ENCODE peak calls at places on chromosomes 13 and 19, in seven cellular contexts. X is mesendoderm, Z is Karpas-422, Q is K562, O is GM23248, L is astrocyte, E is H1. W is an unnamed sample.

GRCh38 chr13:95745752-95746151 is 68.8 kb downstream of the DNAJC3 start:
- DNase-seq in X (peak; percentile 31), Z (peak; percentile 64), Q (no peak), O (no peak), L (no peak), E (no peak), W (no peak)

GRCh38 chr13:40697711-40698110 is 31.3 kb upstream of the FOXO1 start:
- DNase-seq in X (no peak), Z (peak; percentile 91), Q (no peak), O (no peak), L (no peak), E (no peak), W (no peak)

GRCh38 chr19:3976495-3977241 is 5.8 kb upstream of the DAPK3 start:
- DNase-seq in X (no peak), Z (no peak), Q (no peak), O (peak; percentile 90), L (no peak), E (peak; percentile 48), W (peak; percentile 61)

GRCh38 chr19:19445288-19445687 is 39.8 kb downstream of the GATAD2A start:
- DNase-seq in X (no peak), Z (no peak), Q (no peak), O (no peak), L (no peak), E (no peak), W (no peak)

GRCh38 chr13:27035892-27036235 is 135.7 kb downstream of the USP12 start:
- DNase-seq in X (no peak), Z (no peak), Q (no peak), O (no peak), L (peak; percentile 74), E (no peak), W (no peak)

GRCh38 chr19:13018037-13018914 is 23.0 kb downstream of the NFIX start:
- DNase-seq in X (peak; percentile 41), Z (no peak), Q (peak; percentile 50), O (peak; percentile 77), L (peak; percentile 72), E (no peak), W (no peak)

GRCh38 chr19:46722421-46723022 is 5.6 kb upstream of the PRKD2 start:
- DNase-seq in X (no peak), Z (no peak), Q (no peak), O (no peak), L (no peak), E (no peak), W (no peak)

GRCh38 chr19:40457953-40458596 is 7.5 kb downstream of the BLVRB start:
- DNase-seq in X (no peak), Z (no peak), Q (no peak), O (no peak), L (no peak), E (no peak), W (no peak)

GRCh38 chr13:51840917-51841316 is 4.1 kb downstream of the TMEM272 start:
- DNase-seq in X (no peak), Z (no peak), Q (no peak), O (no peak), L (no peak), E (no peak), W (no peak)

GRCh38 chr19:45767881-45768643 is 990 bp downstream of the SIX5 start:
- DNase-seq in X (peak; percentile 80), Z (no peak), Q (peak; percentile 67), O (peak; percentile 84), L (peak; percentile 65), E (peak; percentile 79), W (no peak)

GRCh38 chr19:36041831-36042230 is 9.2 kb upstream of the CLIP3 start:
- DNase-seq in X (peak; percentile 61), Z (no peak), Q (no peak), O (peak; percentile 80), L (peak; percentile 74), E (no peak), W (no peak)

GRCh38 chr13:43876366-43876765 is 3.2 kb downstream of the CCDC122 start:
- DNase-seq in X (no peak), Z (no peak), Q (no peak), O (no peak), L (no peak), E (no peak), W (no peak)

GRCh38 chr13:46041335-46041934 is 11.1 kb downstream of the ZC3H13 start:
- DNase-seq in X (no peak), Z (no peak), Q (no peak), O (peak; percentile 70), L (peak; percentile 53), E (no peak), W (no peak)

GRCh38 chr19:19042732-19043274 is 9.4 kb downstream of the ARMC6 start:
- DNase-seq in X (no peak), Z (no peak), Q (peak; percentile 4), O (no peak), L (no peak), E (no peak), W (no peak)

GRCh38 chr13:112638919-112639318 is 50.9 kb upstream of the ATP11A start:
- DNase-seq in X (no peak), Z (no peak), Q (no peak), O (no peak), L (no peak), E (no peak), W (no peak)

GRCh38 chr19:17333611-17334413 is 843 bp downstream of the ANO8 start:
- DNase-seq in X (peak; percentile 69), Z (peak; percentile 61), Q (peak; percentile 69), O (peak; percentile 91), L (peak; percentile 75), E (peak; percentile 71), W (no peak)

GRCh38 chr19:12786149-12786870 is 5.0 kb upstream of the JUNB start:
- DNase-seq in X (no peak), Z (peak; percentile 64), Q (no peak), O (no peak), L (no peak), E (no peak), W (no peak)

GRCh38 chr13:66077286-66077685 is 1152.8 kb downstream of the PCDH9 start:
- DNase-seq in X (no peak), Z (no peak), Q (no peak), O (no peak), L (no peak), E (no peak), W (no peak)

GRCh38 chr19:37313335-37313627 is 57.6 kb upstream of the ZNF527 start:
- DNase-seq in X (no peak), Z (no peak), Q (no peak), O (peak; percentile 46), L (no peak), E (no peak), W (no peak)

GRCh38 chr13:114230117-114230516 is 4.6 kb upstream of the CDC16 start:
- DNase-seq in X (peak; percentile 58), Z (no peak), Q (no peak), O (peak; percentile 48), L (peak; percentile 33), E (no peak), W (no peak)

GRCh38 chr19:48290923-48291700 is 21.2 kb downstream of the ZNF114 start:
- DNase-seq in X (peak; percentile 96), Z (peak; percentile 74), Q (peak; percentile 78), O (peak; percentile 85), L (peak; percentile 68), E (peak; percentile 95), W (no peak)

GRCh38 chr13:99580500-99581268 is 79.4 kb downstream of the TM9SF2 start:
- DNase-seq in X (no peak), Z (peak; percentile 28), Q (no peak), O (no peak), L (no peak), E (no peak), W (no peak)

GRCh38 chr19:4357095-4357797 is 13.9 kb downstream of the MPND start:
- DNase-seq in X (no peak), Z (no peak), Q (peak; percentile 17), O (no peak), L (no peak), E (no peak), W (no peak)

DNA sequence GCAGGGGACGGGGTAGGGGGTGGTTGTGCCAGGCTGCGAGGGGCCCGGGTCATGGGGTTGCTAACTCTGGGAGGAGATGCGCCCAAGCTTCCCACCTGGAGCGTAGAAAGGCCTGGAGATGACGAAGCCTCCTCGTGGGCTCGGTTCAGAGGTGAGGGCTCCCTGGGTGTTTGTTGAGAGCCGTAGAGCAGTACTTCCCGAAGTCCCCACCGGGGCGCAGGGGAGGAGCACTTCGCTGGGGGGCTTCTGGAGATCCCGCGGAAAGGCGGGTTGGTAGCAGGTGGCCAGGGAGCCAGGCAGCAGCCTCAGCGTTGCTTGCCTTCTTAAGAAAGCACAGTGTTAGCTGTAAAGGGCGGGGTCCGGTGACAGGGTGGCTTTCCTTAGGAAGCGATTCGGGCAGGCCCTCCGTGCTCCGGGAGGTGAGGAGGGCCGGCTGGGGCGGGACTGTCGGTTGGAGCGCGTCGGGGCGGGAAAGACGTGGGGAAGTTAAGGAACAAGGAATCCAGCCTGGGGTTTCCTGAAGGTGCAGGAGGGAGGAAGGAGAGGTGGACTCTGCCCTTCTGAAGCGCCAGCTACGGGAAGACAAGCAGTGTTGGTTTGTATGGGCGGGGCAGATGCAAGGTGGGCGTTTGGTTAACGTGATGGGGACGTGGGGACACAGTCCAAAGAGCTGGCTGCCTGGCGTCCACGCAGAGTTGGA is 3.3 kb downstream of the VSTM2B start:
- DNase-seq in X (peak; percentile 34), Z (no peak), Q (no peak), O (peak; percentile 15), L (no peak), E (peak; percentile 70), W (no peak)
- H3K4me3 ChIP-seq in X (no peak overlapping the region), Z (no peak overlapping the region), Q (no peak overlapping the region), O (peak overlapping the region; percentile 57), L (no peak overlapping the region), E (peak overlapping the region; percentile 52), W (no peak overlapping the region)

DNA sequence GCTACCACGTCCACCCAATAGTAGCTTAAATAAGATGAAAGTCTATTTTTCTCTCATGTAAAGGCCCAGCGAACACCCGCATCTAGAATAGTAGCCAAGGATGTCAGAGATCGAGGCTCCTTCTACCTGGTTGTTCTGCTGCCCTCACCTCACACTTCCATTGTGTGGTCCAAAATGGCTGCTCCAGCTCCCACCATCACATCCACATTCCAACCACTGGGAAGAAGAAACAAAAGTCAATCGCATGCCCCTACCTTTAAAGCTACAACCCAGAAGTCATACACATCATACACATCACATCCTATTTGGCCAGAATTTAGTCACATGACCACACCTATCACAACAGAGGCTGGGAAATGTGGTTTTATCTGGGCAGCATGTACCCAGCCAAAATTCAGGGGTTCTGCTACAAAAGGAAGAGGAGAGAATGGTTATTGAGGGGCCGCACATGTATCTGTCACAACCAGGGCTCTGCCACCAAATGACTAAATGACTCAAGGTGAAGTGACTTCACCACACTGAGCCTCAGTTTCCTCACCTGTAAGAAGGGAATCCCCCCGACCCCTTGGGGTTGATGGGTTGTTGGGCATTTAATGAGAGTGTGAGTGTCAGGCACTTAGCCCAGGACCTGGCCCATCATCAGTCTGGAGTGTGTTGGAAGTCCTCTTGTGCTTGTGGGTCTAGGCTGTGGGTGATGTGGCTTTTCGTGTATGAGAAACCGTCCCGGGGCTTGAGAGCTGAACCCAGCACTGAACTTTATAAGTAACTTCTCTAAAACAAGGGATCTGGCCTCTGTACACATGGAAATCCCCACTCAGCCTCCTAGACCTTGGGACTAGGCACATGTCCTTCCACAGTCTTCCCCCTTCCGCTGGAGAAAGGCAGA is 10.2 kb upstream of the CBLC start:
- DNase-seq in X (no peak), Z (no peak), Q (no peak), O (no peak), L (no peak), E (no peak), W (no peak)
- H3K4me2 ChIP-seq in X (no peak overlapping the region), Z (no peak overlapping the region), Q (no peak overlapping the region), O (no peak overlapping the region), L (no peak overlapping the region), E (no peak overlapping the region), W (no peak overlapping the region)

GRCh38 chr13:49443689-49444516 is at the start of the genes CAB39L and SETDB2:
- DNase-seq in X (peak; percentile 99), Z (peak; percentile 99), Q (peak; percentile 90), O (peak; percentile 99), L (peak; percentile 98), E (peak; percentile 95), W (peak; percentile 90)
- H3K9ac ChIP-seq in X (peak within 1 kb of the TSS; percentile 82), Z (peak within 1 kb of the TSS; percentile 93), Q (peak within 1 kb of the TSS; percentile 81), O (peak within 1 kb of the TSS; percentile 84), L (peak within 1 kb of the TSS; percentile 92), E (peak within 1 kb of the TSS; percentile 83), W (peak within 1 kb of the TSS; percentile 91)

GRCh38 chr19:54201980-54202379 is 1.3 kb downstream of the RPS9 start:
- DNase-seq in X (no peak), Z (peak; percentile 42), Q (no peak), O (no peak), L (no peak), E (no peak), W (no peak)
- H3K4me3 ChIP-seq in X (peak overlapping the region; percentile 100), Z (peak overlapping the region; percentile 85), Q (peak overlapping the region; percentile 68), O (peak overlapping the region; percentile 93), L (peak overlapping the region; percentile 88), E (peak overlapping the region; percentile 96), W (peak overlapping the region; percentile 70)

W was measured in keratinocyte.